ENCODE peak calls at places on chromosomes 1 and 21, in eight cellular contexts. U is activated CD4-positive, alpha-beta T cell treated with anti-CD3 and anti-CD28 coated beads for 36 hours; T is left cardiac atrium; G is left ventricle myocardium superior; H is omental fat pad; S is A549; F is SK-N-SH treated with all-trans-retinoic acid at 6 μM for 48 hours; P is RWPE2. C is an unnamed sample.

GRCh38 chr1:41952208-41952607 is 33.5 kb upstream of the HIVEP3 start:
- ATAC-seq in S (no peak), P (no peak), T (no peak), G (no peak), U (no peak), H (no peak), F (no peak), C (no peak)

GRCh38 chr1:44713321-44713781 is 17.6 kb downstream of the RNU5D-1 start:
- ATAC-seq in U (no peak), H (no peak), G (no peak), P (peak; percentile 82), F (no peak), S (no peak), T (no peak), C (no peak)

GRCh38 chr21:34630536-34631143 is 15.7 kb upstream of the RCAN1 start:
- ATAC-seq in G (peak; percentile 72), F (peak; percentile 90), P (peak; percentile 67), T (peak; percentile 77), U (peak; percentile 70), H (no peak), S (peak; percentile 82), C (peak; percentile 63)

GRCh38 chr1:30200161-30200560 is 523.2 kb downstream of the MATN1 start:
- ATAC-seq in H (no peak), F (no peak), P (no peak), G (no peak), S (no peak), T (no peak), U (no peak), C (no peak)

GRCh38 chr1:212037900-212038299 is 2.4 kb downstream of the DTL start:
- ATAC-seq in G (no peak), U (no peak), S (no peak), P (no peak), F (no peak), T (no peak), H (no peak), C (no peak)

GRCh38 chr21:39071623-39072214 is 111.5 kb downstream of the PSMG1 start:
- ATAC-seq in U (no peak), T (no peak), H (no peak), P (no peak), G (peak; percentile 30), F (no peak), S (no peak), C (no peak)

GRCh38 chr1:2506007-2506860 is 20.2 kb downstream of the PANK4 start:
- ATAC-seq in T (no peak), U (no peak), S (peak; percentile 4), H (no peak), F (peak; percentile 4), P (peak; percentile 6), G (peak; percentile 3), C (peak; percentile 4)

GRCh38 chr21:46598563-46599250 is 6.2 kb downstream of the S100B start:
- ATAC-seq in P (no peak), S (no peak), H (no peak), U (no peak), G (no peak), T (no peak), F (peak; percentile 66), C (no peak)

GRCh38 chr1:186308264-186309060 is 66.6 kb downstream of the TPR start:
- ATAC-seq in S (no peak), H (no peak), G (no peak), U (peak; percentile 86), T (no peak), F (no peak), P (no peak), C (peak; percentile 75)

GRCh38 chr1:15654091-15654690 is 29.9 kb upstream of the PLEKHM2 start:
- ATAC-seq in T (no peak), U (no peak), G (no peak), F (no peak), P (no peak), H (no peak), S (no peak), C (no peak)